ENCODE peak calls at places on chromosome 3, in eight cellular contexts. One of them, this sample, is unnamed.

GRCh38 chr3:58683001-58683845 is 16.6 kb upstream of the FAM3D start:
- DNase-seq in Peyer's patch: no peak
- DNase-seq in left ventricle myocardium inferior: no peak
- DNase-seq in stomach: no peak
- DNase-seq in sigmoid colon: no peak
- DNase-seq in mucosa of descending colon: no peak
- DNase-seq in A549: peak; percentile 7
- DNase-seq in CD8-positive, alpha-beta memory T cell: no peak
- DNase-seq in this sample: no peak

GRCh38 chr3:69744507-69744906 is 5.2 kb downstream of the MITF start:
- DNase-seq in Peyer's patch: no peak
- DNase-seq in left ventricle myocardium inferior: no peak
- DNase-seq in stomach: no peak
- DNase-seq in sigmoid colon: no peak
- DNase-seq in mucosa of descending colon: no peak
- DNase-seq in A549: no peak
- DNase-seq in CD8-positive, alpha-beta memory T cell: no peak
- DNase-seq in this sample: no peak

GRCh38 chr3:186200746-186201145 is 91.9 kb upstream of the ETV5 start:
- DNase-seq in Peyer's patch: no peak
- DNase-seq in left ventricle myocardium inferior: no peak
- DNase-seq in stomach: no peak
- DNase-seq in sigmoid colon: no peak
- DNase-seq in mucosa of descending colon: no peak
- DNase-seq in A549: no peak
- DNase-seq in CD8-positive, alpha-beta memory T cell: no peak
- DNase-seq in this sample: no peak

GRCh38 chr3:186964629-186965028 is 34.3 kb downstream of the ST6GAL1 start:
- DNase-seq in Peyer's patch: no peak
- DNase-seq in left ventricle myocardium inferior: no peak
- DNase-seq in stomach: no peak
- DNase-seq in sigmoid colon: no peak
- DNase-seq in mucosa of descending colon: no peak
- DNase-seq in A549: no peak
- DNase-seq in CD8-positive, alpha-beta memory T cell: no peak
- DNase-seq in this sample: no peak

GRCh38 chr3:22729981-22730380 is 473.1 kb upstream of the UBE2E2 start:
- DNase-seq in Peyer's patch: no peak
- DNase-seq in left ventricle myocardium inferior: no peak
- DNase-seq in stomach: no peak
- DNase-seq in sigmoid colon: no peak
- DNase-seq in mucosa of descending colon: no peak
- DNase-seq in A549: peak; percentile 16
- DNase-seq in CD8-positive, alpha-beta memory T cell: no peak
- DNase-seq in this sample: no peak

GRCh38 chr3:73073091-73073707 is 11.7 kb downstream of the EBLN2 start:
- DNase-seq in Peyer's patch: no peak
- DNase-seq in left ventricle myocardium inferior: no peak
- DNase-seq in stomach: no peak
- DNase-seq in sigmoid colon: no peak
- DNase-seq in mucosa of descending colon: no peak
- DNase-seq in A549: no peak
- DNase-seq in CD8-positive, alpha-beta memory T cell: no peak
- DNase-seq in this sample: no peak

GRCh38 chr3:56855856-56856538 is 54.2 kb upstream of the ARHGEF3 start:
- DNase-seq in Peyer's patch: peak; percentile 29
- DNase-seq in left ventricle myocardium inferior: peak; percentile 27
- DNase-seq in stomach: peak; percentile 35
- DNase-seq in sigmoid colon: no peak
- DNase-seq in mucosa of descending colon: no peak
- DNase-seq in A549: peak; percentile 33
- DNase-seq in CD8-positive, alpha-beta memory T cell: peak; percentile 18
- DNase-seq in this sample: no peak

GRCh38 chr3:7015683-7016440 is 154.9 kb downstream of the GRM7 start:
- DNase-seq in Peyer's patch: no peak
- DNase-seq in left ventricle myocardium inferior: no peak
- DNase-seq in stomach: no peak
- DNase-seq in sigmoid colon: no peak
- DNase-seq in mucosa of descending colon: no peak
- DNase-seq in A549: no peak
- DNase-seq in CD8-positive, alpha-beta memory T cell: no peak
- DNase-seq in this sample: no peak

GRCh38 chr3:170809975-170810357 is 60.0 kb downstream of the RPL22L1 start:
- DNase-seq in Peyer's patch: no peak
- DNase-seq in left ventricle myocardium inferior: no peak
- DNase-seq in stomach: no peak
- DNase-seq in sigmoid colon: no peak
- DNase-seq in mucosa of descending colon: no peak
- DNase-seq in A549: no peak
- DNase-seq in CD8-positive, alpha-beta memory T cell: no peak
- DNase-seq in this sample: no peak

GRCh38 chr3:48440590-48440958 is 517 bp downstream of the TMA7 start:
- DNase-seq in Peyer's patch: peak; percentile 38
- DNase-seq in left ventricle myocardium inferior: no peak
- DNase-seq in stomach: no peak
- DNase-seq in sigmoid colon: no peak
- DNase-seq in mucosa of descending colon: no peak
- DNase-seq in A549: no peak
- DNase-seq in CD8-positive, alpha-beta memory T cell: no peak
- DNase-seq in this sample: no peak

DNA sequence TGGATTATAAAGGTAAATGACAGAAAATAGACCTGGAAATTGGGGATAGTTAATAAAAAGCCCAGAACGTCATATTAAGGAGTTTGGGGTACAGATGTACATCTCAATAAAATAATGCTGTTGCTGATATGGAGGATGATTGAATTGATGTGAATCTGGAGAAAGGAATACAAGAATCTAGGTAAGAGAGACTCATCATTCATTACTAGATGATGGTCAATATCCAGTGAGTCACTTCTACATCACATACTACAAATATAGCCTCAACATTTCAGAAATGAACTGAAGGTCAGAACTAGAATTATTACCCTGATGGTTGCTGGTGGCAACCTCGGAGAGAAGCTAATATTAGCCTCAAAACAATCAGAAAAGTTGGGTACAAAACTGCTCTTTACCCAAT is 37.6 kb upstream of the P3H2 start:
- DNase-seq in Peyer's patch: no peak
- DNase-seq in left ventricle myocardium inferior: no peak
- DNase-seq in stomach: no peak
- DNase-seq in sigmoid colon: no peak
- DNase-seq in mucosa of descending colon: no peak
- DNase-seq in A549: no peak
- DNase-seq in CD8-positive, alpha-beta memory T cell: no peak
- DNase-seq in this sample: no peak
- H3K9me3 ChIP-seq in Peyer's patch: no peaks in the 10 kb centered on the region
- H3K9me3 ChIP-seq in left ventricle myocardium inferior: no peaks in the 10 kb centered on the region
- H3K9me3 ChIP-seq in stomach: no peaks in the 10 kb centered on the region
- H3K9me3 ChIP-seq in sigmoid colon: no peaks in the 10 kb centered on the region
- H3K9me3 ChIP-seq in mucosa of descending colon: no peaks in the 10 kb centered on the region
- H3K9me3 ChIP-seq in A549: no peaks in the 10 kb centered on the region
- H3K9me3 ChIP-seq in CD8-positive, alpha-beta memory T cell: no peaks in the 10 kb centered on the region
- H3K9me3 ChIP-seq in this sample: no peaks in the 10 kb centered on the region

GRCh38 chr3:44576661-44577060 is 8.1 kb upstream of the ZNF660 start:
- DNase-seq in Peyer's patch: no peak
- DNase-seq in left ventricle myocardium inferior: no peak
- DNase-seq in stomach: no peak
- DNase-seq in sigmoid colon: no peak
- DNase-seq in mucosa of descending colon: no peak
- DNase-seq in A549: no peak
- DNase-seq in CD8-positive, alpha-beta memory T cell: no peak
- DNase-seq in this sample: no peak
- H3K9me3 ChIP-seq in Peyer's patch: no peaks in the 10 kb centered on the region
- H3K9me3 ChIP-seq in left ventricle myocardium inferior: peaks cover 7% of the 10 kb centered on the region
- H3K9me3 ChIP-seq in stomach: no peaks in the 10 kb centered on the region
- H3K9me3 ChIP-seq in sigmoid colon: peaks cover 11% of the 10 kb centered on the region
- H3K9me3 ChIP-seq in mucosa of descending colon: peaks cover 15% of the 10 kb centered on the region
- H3K9me3 ChIP-seq in A549: peaks cover 3% of the 10 kb centered on the region
- H3K9me3 ChIP-seq in CD8-positive, alpha-beta memory T cell: peaks cover 7% of the 10 kb centered on the region
- H3K9me3 ChIP-seq in this sample: peaks cover 3% of the 10 kb centered on the region

GRCh38 chr3:104578558-104578957 is 788.2 kb upstream of the ALCAM start:
- DNase-seq in Peyer's patch: no peak
- DNase-seq in left ventricle myocardium inferior: no peak
- DNase-seq in stomach: no peak
- DNase-seq in sigmoid colon: no peak
- DNase-seq in mucosa of descending colon: no peak
- DNase-seq in A549: no peak
- DNase-seq in CD8-positive, alpha-beta memory T cell: no peak
- DNase-seq in this sample: no peak
- H3K9me3 ChIP-seq in Peyer's patch: no peaks in the 10 kb centered on the region
- H3K9me3 ChIP-seq in left ventricle myocardium inferior: peaks cover 53% of the 10 kb centered on the region
- H3K9me3 ChIP-seq in stomach: peaks cover 12% of the 10 kb centered on the region
- H3K9me3 ChIP-seq in sigmoid colon: peaks cover 21% of the 10 kb centered on the region
- H3K9me3 ChIP-seq in mucosa of descending colon: peaks cover 35% of the 10 kb centered on the region
- H3K9me3 ChIP-seq in A549: peaks cover 38% of the 10 kb centered on the region
- H3K9me3 ChIP-seq in CD8-positive, alpha-beta memory T cell: peaks cover 16% of the 10 kb centered on the region
- H3K9me3 ChIP-seq in this sample: no peaks in the 10 kb centered on the region

DNA sequence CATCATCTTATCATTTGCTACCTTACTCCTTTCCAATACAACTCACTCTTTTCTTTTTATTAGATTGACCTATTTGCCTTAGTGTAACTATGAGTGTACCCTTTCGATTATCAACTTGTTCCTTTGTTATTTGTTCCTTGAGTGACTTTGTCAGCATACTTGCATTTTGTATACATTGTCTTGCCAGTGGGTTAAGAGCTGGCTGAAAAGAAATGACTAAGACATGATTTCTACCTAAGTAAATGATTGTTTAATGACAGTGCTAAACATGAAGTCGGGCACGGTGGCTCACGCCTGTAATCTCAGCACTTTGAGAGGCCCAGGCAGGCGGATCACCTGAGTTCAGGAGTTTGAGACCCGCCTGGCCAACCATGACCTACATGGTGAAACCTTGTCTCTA is 1042.3 kb downstream of the TBL1XR1 start:
- DNase-seq in Peyer's patch: no peak
- DNase-seq in left ventricle myocardium inferior: no peak
- DNase-seq in stomach: no peak
- DNase-seq in sigmoid colon: no peak
- DNase-seq in mucosa of descending colon: peak; percentile 25
- DNase-seq in A549: no peak
- DNase-seq in CD8-positive, alpha-beta memory T cell: no peak
- DNase-seq in this sample: no peak
- H3K9me3 ChIP-seq in Peyer's patch: no peaks in the 10 kb centered on the region
- H3K9me3 ChIP-seq in left ventricle myocardium inferior: peaks cover 13% of the 10 kb centered on the region
- H3K9me3 ChIP-seq in stomach: no peaks in the 10 kb centered on the region
- H3K9me3 ChIP-seq in sigmoid colon: no peaks in the 10 kb centered on the region
- H3K9me3 ChIP-seq in mucosa of descending colon: no peaks in the 10 kb centered on the region
- H3K9me3 ChIP-seq in A549: no peaks in the 10 kb centered on the region
- H3K9me3 ChIP-seq in CD8-positive, alpha-beta memory T cell: no peaks in the 10 kb centered on the region
- H3K9me3 ChIP-seq in this sample: no peaks in the 10 kb centered on the region

GRCh38 chr3:98402507-98402906 is 12.0 kb downstream of the OR5K3 start:
- DNase-seq in Peyer's patch: no peak
- DNase-seq in left ventricle myocardium inferior: no peak
- DNase-seq in stomach: no peak
- DNase-seq in sigmoid colon: no peak
- DNase-seq in mucosa of descending colon: no peak
- DNase-seq in A549: no peak
- DNase-seq in CD8-positive, alpha-beta memory T cell: no peak
- DNase-seq in this sample: no peak
- H3K9me3 ChIP-seq in Peyer's patch: no peaks in the 10 kb centered on the region
- H3K9me3 ChIP-seq in left ventricle myocardium inferior: peaks cover 89% of the 10 kb centered on the region
- H3K9me3 ChIP-seq in stomach: peaks cover 6% of the 10 kb centered on the region
- H3K9me3 ChIP-seq in sigmoid colon: peaks cover 9% of the 10 kb centered on the region
- H3K9me3 ChIP-seq in mucosa of descending colon: peaks cover 29% of the 10 kb centered on the region
- H3K9me3 ChIP-seq in A549: no peaks in the 10 kb centered on the region
- H3K9me3 ChIP-seq in CD8-positive, alpha-beta memory T cell: no peaks in the 10 kb centered on the region
- H3K9me3 ChIP-seq in this sample: peaks cover 18% of the 10 kb centered on the region